ENCODE peak calls at places on chromosome 6, in ten cellular contexts. D, P, B, N, O, Q, C, G, E and Y are unnamed samples.

GRCh38 chr6:76026101-76026500 is 46.4 kb downstream of the IMPG1 start:
- DNase-seq in D (no peak), P (no peak), B (no peak), N (peak; percentile 12), O (peak; percentile 37), Q (no peak), C (no peak), G (no peak), E (no peak), Y (no peak)

GRCh38 chr6:64792534-64792933 is 914.5 kb downstream of the EYS start:
- DNase-seq in D (no peak), P (no peak), B (no peak), N (no peak), O (no peak), Q (no peak), C (no peak), G (no peak), E (no peak), Y (no peak)

GRCh38 chr6:37204014-37204751 is 34.2 kb downstream of the PIM1 start:
- DNase-seq in D (no peak), P (no peak), B (peak; percentile 15), N (peak; percentile 46), O (no peak), Q (no peak), C (no peak), G (no peak), E (peak; percentile 36), Y (no peak)

GRCh38 chr6:7112741-7113313 is 5.1 kb downstream of the RREB1 start:
- DNase-seq in D (peak; percentile 66), P (no peak), B (peak; percentile 87), N (no peak), O (no peak), Q (peak; percentile 67), C (no peak), G (no peak), E (no peak), Y (peak; percentile 66)

GRCh38 chr6:6591778-6592388 is 3.4 kb downstream of the LY86 start:
- DNase-seq in D (no peak), P (no peak), B (no peak), N (no peak), O (no peak), Q (peak; percentile 68), C (no peak), G (no peak), E (no peak), Y (peak; percentile 87)

GRCh38 chr6:36759177-36759757 is 61.6 kb downstream of the RAB44 start:
- DNase-seq in D (peak; percentile 80), P (peak; percentile 82), B (peak; percentile 69), N (peak; percentile 56), O (peak; percentile 81), Q (peak; percentile 82), C (peak; percentile 66), G (peak; percentile 73), E (peak; percentile 82), Y (peak; percentile 88)

GRCh38 chr6:118918326-118918725 is 16.6 kb downstream of the MCM9 start:
- DNase-seq in D (no peak), P (no peak), B (no peak), N (no peak), O (no peak), Q (no peak), C (no peak), G (no peak), E (no peak), Y (no peak)

GRCh38 chr6:11232968-11233626 is 629 bp upstream of the NEDD9 start:
- DNase-seq in D (peak; percentile 82), P (no peak), B (no peak), N (no peak), O (no peak), Q (no peak), C (no peak), G (peak; percentile 38), E (no peak), Y (no peak)

GRCh38 chr6:154093231-154094044 is 54.4 kb downstream of the OPRM1 start:
- DNase-seq in D (no peak), P (no peak), B (no peak), N (no peak), O (no peak), Q (no peak), C (no peak), G (no peak), E (no peak), Y (no peak)

GRCh38 chr6:155216312-155217028 is 47.3 kb upstream of the CLDN20 start:
- DNase-seq in D (peak; percentile 72), P (no peak), B (no peak), N (no peak), O (no peak), Q (no peak), C (peak; percentile 26), G (no peak), E (no peak), Y (no peak)

GRCh38 chr6:170271771-170272314 is 19.0 kb downstream of the DLL1 start:
- DNase-seq in D (no peak), P (no peak), B (no peak), N (no peak), O (peak; percentile 94), Q (peak; percentile 81), C (no peak), G (peak; percentile 61), E (no peak), Y (peak; percentile 80)

GRCh38 chr6:25882066-25882496 is 8.0 kb upstream of the SLC17A3 start:
- DNase-seq in D (peak; percentile 9), P (peak; percentile 10), B (no peak), N (no peak), O (no peak), Q (peak; percentile 26), C (no peak), G (peak; percentile 54), E (peak; percentile 11), Y (no peak)

GRCh38 chr6:137001977-137002302 is 42.8 kb downstream of the IL20RA start:
- DNase-seq in D (no peak), P (no peak), B (no peak), N (no peak), O (no peak), Q (no peak), C (no peak), G (no peak), E (no peak), Y (no peak)

GRCh38 chr6:5996701-5997419 is 9.9 kb downstream of the NRN1 start:
- DNase-seq in D (peak; percentile 89), P (no peak), B (peak; percentile 39), N (no peak), O (peak; percentile 47), Q (no peak), C (no peak), G (no peak), E (no peak), Y (no peak)